ENCODE peak calls at places on chromosome 17, in four cellular contexts. One of them, this sample, is unnamed.

GRCh38 chr17:41551370-41551769 is 20.5 kb downstream of the KRT9 start:
- DNase-seq in choroid plexus epithelial cell: no peak
- DNase-seq in H1: no peak
- DNase-seq in GM23338: no peak
- DNase-seq in this sample: no peak

GRCh38 chr17:40442392-40443195 is 656 bp upstream of the IGFBP4 start:
- DNase-seq in choroid plexus epithelial cell: peak; percentile 53
- DNase-seq in H1: no peak
- DNase-seq in GM23338: peak; percentile 66
- DNase-seq in this sample: no peak

GRCh38 chr17:43125967-43126910 is 1.1 kb upstream of the BRCA1 start:
- DNase-seq in choroid plexus epithelial cell: no peak
- DNase-seq in GM23338: peak; percentile 25
- DNase-seq in H1: no peak
- DNase-seq in this sample: no peak

GRCh38 chr17:83204230-83204725 is 124.9 kb downstream of the METRNL start:
- DNase-seq in GM23338: no peak
- DNase-seq in choroid plexus epithelial cell: no peak
- DNase-seq in H1: no peak
- DNase-seq in this sample: no peak

GRCh38 chr17:66412857-66413563 is 110.6 kb downstream of the PRKCA start:
- DNase-seq in choroid plexus epithelial cell: no peak
- DNase-seq in H1: no peak
- DNase-seq in GM23338: no peak
- DNase-seq in this sample: no peak

GRCh38 chr17:9028171-9028570 is 6.9 kb downstream of the NTN1 start:
- DNase-seq in GM23338: no peak
- DNase-seq in H1: no peak
- DNase-seq in choroid plexus epithelial cell: no peak
- DNase-seq in this sample: no peak

GRCh38 chr17:1939979-1940809 is 84.9 kb downstream of the RTN4RL1 start:
- DNase-seq in H1: no peak
- DNase-seq in choroid plexus epithelial cell: no peak
- DNase-seq in GM23338: no peak
- DNase-seq in this sample: no peak

GRCh38 chr17:48131216-48131824 is 23.8 kb downstream of the SNX11 start:
- DNase-seq in GM23338: peak; percentile 96
- DNase-seq in choroid plexus epithelial cell: peak; percentile 80
- DNase-seq in H1: peak; percentile 15
- DNase-seq in this sample: no peak

GRCh38 chr17:74140282-74140681 is 63.2 kb upstream of the RPL38 start:
- DNase-seq in H1: no peak
- DNase-seq in GM23338: no peak
- DNase-seq in choroid plexus epithelial cell: no peak
- DNase-seq in this sample: no peak

GRCh38 chr17:80795737-80796136 is 195.9 kb upstream of the CHMP6 start:
- DNase-seq in H1: no peak
- DNase-seq in GM23338: no peak
- DNase-seq in choroid plexus epithelial cell: peak; percentile 15
- DNase-seq in this sample: no peak

GRCh38 chr17:39608142-39608541 is 422 bp upstream of the NEUROD2 start:
- DNase-seq in GM23338: no peak
- DNase-seq in choroid plexus epithelial cell: no peak
- DNase-seq in H1: no peak
- DNase-seq in this sample: no peak

GRCh38 chr17:62920300-62920699 is 45.7 kb upstream of the TANC2 start:
- DNase-seq in GM23338: no peak
- DNase-seq in H1: no peak
- DNase-seq in choroid plexus epithelial cell: no peak
- DNase-seq in this sample: no peak

GRCh38 chr17:75088902-75089417 is 1.2 kb downstream of the SLC16A5 start:
- DNase-seq in GM23338: peak; percentile 37
- DNase-seq in choroid plexus epithelial cell: peak; percentile 48
- DNase-seq in H1: no peak
- DNase-seq in this sample: no peak

GRCh38 chr17:81487487-81488275 is 24.9 kb downstream of the ACTG1 start:
- DNase-seq in choroid plexus epithelial cell: peak; percentile 62
- DNase-seq in GM23338: peak; percentile 78
- DNase-seq in H1: no peak
- DNase-seq in this sample: no peak

GRCh38 chr17:1073241-1073962 is 76.5 kb downstream of the TIMM22 start:
- DNase-seq in GM23338: no peak
- DNase-seq in H1: no peak
- DNase-seq in choroid plexus epithelial cell: no peak
- DNase-seq in this sample: no peak

GRCh38 chr17:27956601-27957445 is 63.7 kb upstream of the LYRM9 start:
- DNase-seq in GM23338: peak; percentile 46
- DNase-seq in H1: no peak
- DNase-seq in choroid plexus epithelial cell: peak; percentile 40
- DNase-seq in this sample: no peak

GRCh38 chr17:8995711-8996110 is 25.6 kb upstream of the NTN1 start:
- DNase-seq in GM23338: peak; percentile 88
- DNase-seq in choroid plexus epithelial cell: no peak
- DNase-seq in H1: no peak
- DNase-seq in this sample: no peak

GRCh38 chr17:78597923-78598545 is 20.8 kb upstream of the DNAH17 start:
- DNase-seq in choroid plexus epithelial cell: peak; percentile 42
- DNase-seq in GM23338: no peak
- DNase-seq in H1: no peak
- DNase-seq in this sample: no peak

GRCh38 chr17:44990994-44991393 is 22.9 kb upstream of the C1QL1 start:
- DNase-seq in choroid plexus epithelial cell: no peak
- DNase-seq in GM23338: no peak
- DNase-seq in H1: no peak
- DNase-seq in this sample: no peak

GRCh38 chr17:36072431-36073121 is 8.5 kb downstream of the CCL18 start:
- DNase-seq in choroid plexus epithelial cell: peak; percentile 53
- DNase-seq in GM23338: peak; percentile 90
- DNase-seq in H1: peak; percentile 27
- DNase-seq in this sample: no peak
- TF ChIP-seq CTCF in choroid plexus epithelial cell: peak; percentile 77
- TF ChIP-seq CTCF in GM23338: peak; percentile 85
- TF ChIP-seq CTCF in H1: peak; percentile 72
- TF ChIP-seq CTCF in this sample: peak; percentile 73

GRCh38 chr17:7176107-7176851 is 2.9 kb downstream of the ASGR1 start:
- DNase-seq in choroid plexus epithelial cell: no peak
- DNase-seq in GM23338: no peak
- DNase-seq in H1: no peak
- DNase-seq in this sample: no peak
- H3K4me3 ChIP-seq in choroid plexus epithelial cell: no peak overlapping the region
- H3K4me3 ChIP-seq in GM23338: peak overlapping the region; percentile 90
- H3K4me3 ChIP-seq in H1: no peak overlapping the region
- H3K4me3 ChIP-seq in this sample: no peak overlapping the region

GRCh38 chr17:76153640-76154039 is 12.6 kb upstream of the FOXJ1 start:
- DNase-seq in H1: no peak
- DNase-seq in choroid plexus epithelial cell: peak; percentile 56
- DNase-seq in GM23338: peak; percentile 67
- DNase-seq in this sample: no peak
- TF ChIP-seq CTCF in H1: peak; percentile 28
- TF ChIP-seq CTCF in choroid plexus epithelial cell: peak; percentile 62
- TF ChIP-seq CTCF in GM23338: peak; percentile 55
- TF ChIP-seq CTCF in this sample: peak; percentile 37

GRCh38 chr17:37742114-37742761 is 2.6 kb downstream of the HNF1B start:
- DNase-seq in choroid plexus epithelial cell: no peak
- DNase-seq in H1: no peak
- DNase-seq in GM23338: peak; percentile 70
- DNase-seq in this sample: no peak

GRCh38 chr17:37742762-37743611 is 1.9 kb downstream of the HNF1B start:
- DNase-seq in choroid plexus epithelial cell: no peak
- DNase-seq in GM23338: peak; percentile 63
- DNase-seq in H1: no peak
- DNase-seq in this sample: no peak

GRCh38 chr17:37743612-37743874 is 1.3 kb downstream of the HNF1B start:
- DNase-seq in choroid plexus epithelial cell: no peak
- DNase-seq in GM23338: no peak
- DNase-seq in H1: no peak
- DNase-seq in this sample: no peak

GRCh38 chr17:37740861-37741260 is 4.0 kb downstream of the HNF1B start:
- DNase-seq in H1: no peak
- DNase-seq in GM23338: no peak
- DNase-seq in choroid plexus epithelial cell: no peak
- DNase-seq in this sample: no peak

DNA sequence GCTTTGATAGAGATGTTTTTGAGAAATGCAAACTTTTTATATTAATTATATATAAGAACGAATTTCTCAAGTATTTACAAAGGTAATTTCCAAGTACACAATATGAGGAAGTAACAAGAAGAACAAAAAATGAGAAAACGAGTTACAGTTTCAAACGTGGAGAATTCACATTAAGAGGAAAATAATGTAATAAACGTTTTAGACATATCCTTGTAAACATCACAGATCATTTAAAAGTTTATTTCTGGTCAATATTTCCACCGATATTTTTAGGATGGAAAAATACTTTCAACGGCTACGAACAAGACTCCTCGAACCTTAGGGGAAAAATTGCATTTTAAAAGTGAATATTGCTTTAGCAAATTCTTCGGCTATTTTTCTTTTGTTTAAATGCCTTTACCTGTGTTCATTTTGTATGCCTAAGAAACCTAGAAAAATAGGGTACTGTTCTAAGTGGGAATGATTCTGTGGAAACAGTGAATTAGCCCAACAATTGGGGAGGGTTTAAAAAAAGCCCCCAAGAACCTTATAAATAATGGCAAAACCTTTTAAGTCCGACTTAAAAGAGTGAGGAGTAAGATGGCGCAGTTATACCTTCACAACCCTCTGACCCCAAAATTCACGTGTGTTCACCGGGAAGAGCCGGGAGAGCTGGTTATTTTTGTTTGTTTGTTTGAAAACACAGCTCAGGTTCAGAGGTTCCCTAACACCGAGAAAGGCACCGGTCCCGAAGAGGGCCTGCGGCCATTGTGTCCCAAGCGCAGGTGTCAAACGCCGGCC is 3.3 kb downstream of the HNF1B start:
- DNase-seq in GM23338: no peak
- DNase-seq in choroid plexus epithelial cell: no peak
- DNase-seq in H1: no peak
- DNase-seq in this sample: no peak
- H3K4me3 ChIP-seq in GM23338: peak overlapping the region; percentile 78
- H3K4me3 ChIP-seq in choroid plexus epithelial cell: no peak overlapping the region
- H3K4me3 ChIP-seq in H1: peak overlapping the region; percentile 36
- H3K4me3 ChIP-seq in this sample: peak overlapping the region; percentile 88

DNA sequence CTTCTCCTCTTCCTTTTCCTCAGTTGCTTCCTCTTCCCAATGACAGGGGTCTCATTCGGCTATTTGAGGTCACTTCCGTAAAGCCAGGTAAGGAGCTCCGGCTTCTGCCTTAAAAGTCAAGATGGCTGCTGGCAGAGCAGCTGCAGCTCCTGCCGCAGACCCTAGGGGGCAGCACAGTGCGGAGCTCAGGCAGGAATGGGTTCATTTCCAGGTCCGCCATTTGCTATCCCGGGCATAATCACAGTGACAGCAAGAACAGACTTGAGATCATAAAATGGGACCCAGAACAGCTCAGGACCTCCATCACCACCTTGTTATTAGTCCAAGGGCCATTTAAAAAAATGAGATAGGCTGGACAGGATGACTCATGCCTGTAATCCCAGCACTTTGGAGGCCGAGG is 199.5 kb downstream of the ZNF18 start:
- DNase-seq in choroid plexus epithelial cell: no peak
- DNase-seq in GM23338: peak; percentile 2
- DNase-seq in H1: no peak
- DNase-seq in this sample: no peak
- TF ChIP-seq CTCF in choroid plexus epithelial cell: no peak
- TF ChIP-seq CTCF in GM23338: peak; percentile 19
- TF ChIP-seq CTCF in H1: peak; percentile 72
- TF ChIP-seq CTCF in this sample: no peak

GRCh38 chr17:50102164-50102991 is 7.2 kb downstream of the PDK2 start:
- DNase-seq in GM23338: no peak
- DNase-seq in choroid plexus epithelial cell: no peak
- DNase-seq in H1: no peak
- DNase-seq in this sample: no peak

GRCh38 chr17:50100480-50100883 is 5.3 kb downstream of the PDK2 start:
- DNase-seq in choroid plexus epithelial cell: no peak
- DNase-seq in H1: no peak
- DNase-seq in GM23338: no peak
- DNase-seq in this sample: no peak

GRCh38 chr17:50100921-50101345 is 5.8 kb downstream of the PDK2 start:
- DNase-seq in H1: no peak
- DNase-seq in choroid plexus epithelial cell: no peak
- DNase-seq in GM23338: peak; percentile 35
- DNase-seq in this sample: no peak

GRCh38 chr17:50103252-50103651 is 8.1 kb downstream of the PDK2 start:
- DNase-seq in H1: no peak
- DNase-seq in choroid plexus epithelial cell: no peak
- DNase-seq in GM23338: no peak
- DNase-seq in this sample: no peak

DNA sequence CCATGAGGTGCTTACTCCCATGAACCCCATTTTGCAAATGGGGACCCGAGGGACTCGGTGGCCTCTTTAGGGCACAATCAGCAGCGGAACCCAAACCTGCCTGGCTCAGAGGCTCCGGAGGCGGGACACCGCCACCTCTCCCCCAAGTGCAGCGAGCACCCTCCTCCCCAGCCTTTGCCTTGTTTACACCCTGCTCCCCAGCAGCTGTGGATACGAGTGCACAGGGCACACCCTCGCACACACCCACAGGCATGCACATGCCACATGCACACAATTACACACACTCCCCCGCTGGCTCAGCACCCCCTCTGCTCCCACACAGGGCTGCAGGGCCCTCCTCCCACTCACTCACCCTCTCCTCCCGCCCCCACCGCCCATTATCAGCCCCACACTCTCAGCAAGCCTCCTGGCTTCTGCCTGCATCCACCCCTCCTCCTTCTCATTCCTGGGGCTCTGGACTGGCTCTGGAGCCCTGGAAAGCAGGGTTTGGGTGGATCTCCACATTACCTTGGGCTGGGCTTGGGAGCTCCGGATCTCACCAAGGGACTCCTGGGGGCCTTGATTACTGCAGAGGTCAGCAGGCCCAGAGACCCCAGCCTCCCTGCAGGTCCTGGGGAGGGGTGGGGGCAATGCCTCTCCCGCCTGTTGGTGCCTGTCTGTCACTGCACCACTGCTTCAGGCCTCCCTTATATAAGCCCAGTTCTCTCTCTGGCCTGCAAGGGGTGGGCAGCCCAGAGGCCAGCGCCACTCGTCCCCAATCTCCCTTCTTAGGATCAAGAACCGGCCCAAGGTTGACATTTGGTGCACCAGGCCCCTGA is 6.4 kb downstream of the PDK2 start:
- DNase-seq in GM23338: peak; percentile 39
- DNase-seq in choroid plexus epithelial cell: peak; percentile 35
- DNase-seq in H1: no peak
- DNase-seq in this sample: no peak
- H3K4me3 ChIP-seq in GM23338: peak overlapping the region; percentile 41
- H3K4me3 ChIP-seq in choroid plexus epithelial cell: no peak overlapping the region
- H3K4me3 ChIP-seq in H1: no peak overlapping the region
- H3K4me3 ChIP-seq in this sample: no peak overlapping the region